ENCODE peak calls at places on chromosomes 7 and 10, in eight cellular contexts. Y is neural progenitor cell, P is upper lobe of right lung, L is A673, D is psoas muscle, T is transverse colon, B is cardiac muscle cell, C is colonic mucosa. N is an unnamed sample. For H3K4me1, the result is how much of the 10 kb centered on the place peaks cover.

GRCh38 chr7:47358944-47359588 is 222.8 kb downstream of the TNS3 start:
- DNase-seq in Y (no peak), P (no peak), L (no peak), D (no peak), T (peak), B (no peak), C (no peak), N (no peak)

GRCh38 chr10:89633484-89633883 is 11.6 kb downstream of the PANK1 start:
- DNase-seq in Y (no peak), P (no peak), L (no peak), D (no peak), T (no peak), B (no peak), C (no peak), N (no peak)

GRCh38 chr7:74344128-74344496 is 54.9 kb downstream of the CLIP2 start:
- DNase-seq in Y (no peak), P (no peak), L (no peak), D (no peak), T (no peak), B (no peak), C (no peak), N (no peak)

GRCh38 chr7:30912986-30913671 is 1.5 kb downstream of the AQP1 start:
- DNase-seq in Y (no peak), P (no peak), L (no peak), D (no peak), T (no peak), B (no peak), C (peak), N (peak)

GRCh38 chr10:16652154-16652553 is 130.5 kb upstream of the C1QL3 start:
- DNase-seq in Y (no peak), P (no peak), L (no peak), D (no peak), T (no peak), B (no peak), C (no peak), N (no peak)

GRCh38 chr7:49260501-49260900 is 336.2 kb downstream of the CDC14C start:
- DNase-seq in Y (no peak), P (no peak), L (no peak), D (no peak), T (no peak), B (no peak), C (no peak), N (no peak)

GRCh38 chr10:101840102-101840684 is 3.4 kb downstream of the KCNIP2 start:
- DNase-seq in Y (peak), P (no peak), L (peak), D (no peak), T (no peak), B (no peak), C (no peak), N (no peak)

GRCh38 chr10:60611291-60611747 is 167.0 kb upstream of the CDK1 start:
- DNase-seq in Y (no peak), P (no peak), L (peak), D (no peak), T (no peak), B (no peak), C (no peak), N (no peak)

GRCh38 chr7:40219917-40220316 is 85.1 kb downstream of the SUGCT start:
- DNase-seq in Y (no peak), P (no peak), L (no peak), D (no peak), T (no peak), B (no peak), C (no peak), N (no peak)

GRCh38 chr10:28533571-28534304 is 820 bp downstream of the WAC start:
- DNase-seq in Y (peak), P (peak), L (peak), D (peak), T (peak), B (peak), C (peak), N (peak)

GRCh38 chr7:116432517-116432916 is 67.0 kb upstream of the CAV2 start:
- DNase-seq in Y (no peak), P (no peak), L (no peak), D (no peak), T (no peak), B (no peak), C (no peak), N (no peak)

GRCh38 chr7:29000346-29000745 is 42.2 kb upstream of the TRIL start:
- DNase-seq in Y (no peak), P (no peak), L (no peak), D (no peak), T (no peak), B (no peak), C (no peak), N (no peak)

GRCh38 chr7:30276203-30276900 is 8.0 kb upstream of the ZNRF2 start:
- DNase-seq in Y (peak), P (no peak), L (peak), D (no peak), T (peak), B (peak), C (no peak), N (peak)

GRCh38 chr10:66842867-66843266 is 83.0 kb upstream of the LRRTM3 start:
- DNase-seq in Y (no peak), P (no peak), L (no peak), D (no peak), T (no peak), B (no peak), C (no peak), N (no peak)

GRCh38 chr7:1942026-1942703 is 272.1 kb downstream of the ELFN1 start:
- DNase-seq in Y (no peak), P (no peak), L (no peak), D (peak), T (no peak), B (no peak), C (no peak), N (peak)

GRCh38 chr10:72276421-72277339 is 3.0 kb downstream of the DDIT4 start:
- DNase-seq in Y (no peak), P (no peak), L (no peak), D (no peak), T (peak), B (no peak), C (peak), N (peak)

DNA sequence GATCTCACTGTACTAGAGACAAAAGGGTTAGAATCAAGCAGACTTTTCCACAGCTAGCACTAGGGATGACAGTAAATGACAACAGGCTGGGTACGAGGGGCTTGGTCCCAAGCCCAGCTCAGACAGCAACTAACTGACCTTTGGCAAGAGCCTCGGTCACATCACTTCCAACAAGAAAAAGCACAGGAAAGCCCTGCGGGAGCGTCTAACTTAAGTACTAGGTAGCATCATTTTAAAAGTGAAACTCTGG is 22.8 kb downstream of the CALML3 start:
- DNase-seq in Y (no peak), P (no peak), L (no peak), D (no peak), T (no peak), B (no peak), C (no peak), N (no peak)
- H3K4me3 ChIP-seq in Y (no peak), P (peak), L (no peak), D (peak), T (no peak), B (no peak), C (no peak), N (no peak)

GRCh38 chr10:106680061-106680460 is 484.4 kb downstream of the SORCS1 start:
- DNase-seq in Y (no peak), P (no peak), L (no peak), D (no peak), T (no peak), B (no peak), C (no peak), N (no peak)
- H3K4me1 ChIP-seq in Y (under half), P (under half), L (under half), D (under half), T (under half), B (under half), C (under half), N (under half)

GRCh38 chr7:99325597-99326407 is at the start of gene ARPC1A:
- DNase-seq in Y (peak), P (peak), L (peak), D (peak), T (peak), B (peak), C (peak), N (peak)
- TF ChIP-seq CTCF in Y (peak), P (peak), L (no peak), D (peak), T (peak), B (peak), C (no peak), N (no peak)

GRCh38 chr10:132665946-132666732 is 119.8 kb downstream of the NKX6-2 start:
- DNase-seq in Y (no peak), P (no peak), L (peak), D (no peak), T (no peak), B (no peak), C (no peak), N (no peak)
- H3K4me3 ChIP-seq in Y (no peak), P (no peak), L (no peak), D (no peak), T (no peak), B (no peak), C (no peak), N (no peak)

GRCh38 chr10:8967004-8967530 is 912.6 kb downstream of the GATA3 start:
- DNase-seq in Y (no peak), P (no peak), L (no peak), D (no peak), T (no peak), B (no peak), C (no peak), N (no peak)
- H3K4me1 ChIP-seq in Y (under half), P (under half), L (under half), D (under half), T (under half), B (under half), C (under half), N (under half)